ENCODE peak calls at places on chromosomes 16 and 17, in seven cellular contexts. K, G, C, F, I, X and Y are unnamed samples.

GRCh38 chr16:53429221-53429943 is 4.9 kb upstream of the RBL2 start:
- DNase-seq in K (no peak), G (peak), C (no peak), F (no peak), I (no peak), X (no peak), Y (no peak)

GRCh38 chr16:593406-593805 is 3.5 kb downstream of the RAB40C start:
- DNase-seq in K (no peak), G (peak), C (peak), F (no peak), I (no peak), X (peak), Y (peak)

GRCh38 chr17:65198653-65199382 is 61.6 kb downstream of the RGS9 start:
- DNase-seq in K (no peak), G (peak), C (peak), F (peak), I (peak), X (peak), Y (peak)

GRCh38 chr16:65876624-65877023 is 489.9 kb upstream of the CDH5 start:
- DNase-seq in K (no peak), G (no peak), C (no peak), F (no peak), I (no peak), X (no peak), Y (no peak)

GRCh38 chr16:14182999-14183398 is 111.9 kb downstream of the MRTFB start:
- DNase-seq in K (no peak), G (no peak), C (no peak), F (no peak), I (no peak), X (no peak), Y (no peak)

GRCh38 chr16:48381201-48381600 is 4.0 kb downstream of the SIAH1 start:
- DNase-seq in K (no peak), G (no peak), C (no peak), F (no peak), I (no peak), X (no peak), Y (no peak)

GRCh38 chr17:81348097-81349055 is 46.9 kb upstream of the BAHCC1 start:
- DNase-seq in K (no peak), G (no peak), C (peak), F (no peak), I (no peak), X (peak), Y (peak)

GRCh38 chr17:82065193-82065637 is 389 bp downstream of the DUS1L start:
- DNase-seq in K (no peak), G (no peak), C (no peak), F (no peak), I (no peak), X (no peak), Y (no peak)

GRCh38 chr16:11303405-11304138 is 22.4 kb upstream of the PRM1 start:
- DNase-seq in K (no peak), G (peak), C (no peak), F (no peak), I (peak), X (peak), Y (no peak)

GRCh38 chr16:1474796-1475551 is at the start of gene CLCN7:
- DNase-seq in K (peak), G (peak), C (peak), F (peak), I (peak), X (peak), Y (peak)

GRCh38 chr17:2025220-2025621 is at the start of gene RTN4RL1:
- DNase-seq in K (no peak), G (peak), C (peak), F (peak), I (peak), X (no peak), Y (peak)

GRCh38 chr16:72846594-72846993 is 201.3 kb downstream of the ZFHX3 start:
- DNase-seq in K (no peak), G (no peak), C (no peak), F (no peak), I (no peak), X (no peak), Y (no peak)

GRCh38 chr16:88077328-88078108 is 126.3 kb downstream of the BANP start:
- DNase-seq in K (no peak), G (no peak), C (no peak), F (no peak), I (no peak), X (no peak), Y (no peak)

GRCh38 chr17:27551701-27552466 is 79.1 kb upstream of the LGALS9 start:
- DNase-seq in K (no peak), G (peak), C (peak), F (no peak), I (no peak), X (no peak), Y (no peak)

GRCh38 chr17:54956802-54957201 is 11.7 kb downstream of the COX11 start:
- DNase-seq in K (no peak), G (no peak), C (no peak), F (no peak), I (no peak), X (no peak), Y (no peak)

GRCh38 chr16:83994087-83994486 is 26.0 kb downstream of the NECAB2 start:
- DNase-seq in K (peak), G (peak), C (peak), F (no peak), I (no peak), X (no peak), Y (no peak)

GRCh38 chr17:737561-738113 is 5.2 kb downstream of the TLCD3A start:
- DNase-seq in K (no peak), G (no peak), C (no peak), F (no peak), I (no peak), X (no peak), Y (no peak)

GRCh38 chr16:28572659-28573510 is 19.2 kb downstream of the SGF29 start:
- DNase-seq in K (no peak), G (no peak), C (no peak), F (no peak), I (no peak), X (no peak), Y (no peak)

GRCh38 chr17:19332371-19333131 is 30.0 kb downstream of the B9D1 start:
- DNase-seq in K (no peak), G (no peak), C (no peak), F (no peak), I (no peak), X (no peak), Y (no peak)

GRCh38 chr17:27997522-27997921 is 45.0 kb upstream of the NLK start:
- DNase-seq in K (no peak), G (no peak), C (no peak), F (no peak), I (no peak), X (no peak), Y (no peak)

GRCh38 chr17:74243013-74243755 is 29.8 kb downstream of the TTYH2 start:
- DNase-seq in K (no peak), G (no peak), C (no peak), F (no peak), I (no peak), X (no peak), Y (no peak)

GRCh38 chr17:81635431-81635830 is 1.5 kb downstream of the NPLOC4 start:
- DNase-seq in K (no peak), G (peak), C (no peak), F (no peak), I (no peak), X (no peak), Y (no peak)

GRCh38 chr17:76570457-76570856 is 15.2 kb downstream of the ST6GALNAC2 start:
- DNase-seq in K (no peak), G (no peak), C (no peak), F (no peak), I (no peak), X (no peak), Y (no peak)